ENCODE peak calls at places on chromosomes 12 and 14, in ten cellular contexts. One of them, this sample, is unnamed.

GRCh38 chr12:15757553-15758255 is 31.5 kb downstream of the EPS8 start:
- DNase-seq in glutamatergic neuron: no peak
- DNase-seq in neural progenitor cell: no peak
- DNase-seq in endothelial cell: no peak
- DNase-seq in choroid plexus epithelial cell: peak
- DNase-seq in activated B cell treated with CpG ODN at 0.5 μM for 24 hours: no peak
- DNase-seq in progenitor cell of endocrine pancreas: no peak
- DNase-seq in astrocyte of the spinal cord: peak
- DNase-seq in HFFc6: peak
- DNase-seq in BE2C: no peak
- DNase-seq in this sample: no peak

GRCh38 chr12:93116632-93117031 is 187.5 kb upstream of the EEA1 start:
- DNase-seq in endothelial cell: no peak
- DNase-seq in astrocyte of the spinal cord: no peak
- DNase-seq in glutamatergic neuron: no peak
- DNase-seq in HFFc6: no peak
- DNase-seq in neural progenitor cell: no peak
- DNase-seq in BE2C: no peak
- DNase-seq in progenitor cell of endocrine pancreas: no peak
- DNase-seq in activated B cell treated with CpG ODN at 0.5 μM for 24 hours: no peak
- DNase-seq in choroid plexus epithelial cell: peak
- DNase-seq in this sample: no peak

GRCh38 chr14:105346880-105347586 is 32.5 kb downstream of the PACS2 start:
- DNase-seq in progenitor cell of endocrine pancreas: no peak
- DNase-seq in glutamatergic neuron: no peak
- DNase-seq in endothelial cell: no peak
- DNase-seq in neural progenitor cell: no peak
- DNase-seq in astrocyte of the spinal cord: no peak
- DNase-seq in choroid plexus epithelial cell: no peak
- DNase-seq in activated B cell treated with CpG ODN at 0.5 μM for 24 hours: no peak
- DNase-seq in BE2C: peak
- DNase-seq in HFFc6: no peak
- DNase-seq in this sample: no peak

GRCh38 chr12:106387847-106388246 is 30.3 kb downstream of the POLR3B start:
- DNase-seq in progenitor cell of endocrine pancreas: no peak
- DNase-seq in choroid plexus epithelial cell: no peak
- DNase-seq in BE2C: no peak
- DNase-seq in neural progenitor cell: no peak
- DNase-seq in endothelial cell: no peak
- DNase-seq in astrocyte of the spinal cord: no peak
- DNase-seq in glutamatergic neuron: no peak
- DNase-seq in HFFc6: no peak
- DNase-seq in activated B cell treated with CpG ODN at 0.5 μM for 24 hours: no peak
- DNase-seq in this sample: no peak

GRCh38 chr12:96136720-96137378 is 57.3 kb upstream of the ELK3 start:
- DNase-seq in endothelial cell: no peak
- DNase-seq in HFFc6: no peak
- DNase-seq in glutamatergic neuron: no peak
- DNase-seq in neural progenitor cell: no peak
- DNase-seq in choroid plexus epithelial cell: no peak
- DNase-seq in BE2C: no peak
- DNase-seq in astrocyte of the spinal cord: peak
- DNase-seq in activated B cell treated with CpG ODN at 0.5 μM for 24 hours: no peak
- DNase-seq in progenitor cell of endocrine pancreas: no peak
- DNase-seq in this sample: no peak

GRCh38 chr12:39581592-39581991 is 38.0 kb downstream of the ABCD2 start:
- DNase-seq in glutamatergic neuron: no peak
- DNase-seq in HFFc6: no peak
- DNase-seq in neural progenitor cell: no peak
- DNase-seq in activated B cell treated with CpG ODN at 0.5 μM for 24 hours: no peak
- DNase-seq in astrocyte of the spinal cord: no peak
- DNase-seq in BE2C: no peak
- DNase-seq in endothelial cell: no peak
- DNase-seq in choroid plexus epithelial cell: peak
- DNase-seq in progenitor cell of endocrine pancreas: no peak
- DNase-seq in this sample: no peak

GRCh38 chr12:132525833-132526455 is 36.0 kb downstream of the FBRSL1 start:
- DNase-seq in progenitor cell of endocrine pancreas: no peak
- DNase-seq in choroid plexus epithelial cell: no peak
- DNase-seq in activated B cell treated with CpG ODN at 0.5 μM for 24 hours: no peak
- DNase-seq in endothelial cell: no peak
- DNase-seq in BE2C: no peak
- DNase-seq in neural progenitor cell: peak
- DNase-seq in astrocyte of the spinal cord: no peak
- DNase-seq in glutamatergic neuron: no peak
- DNase-seq in HFFc6: no peak
- DNase-seq in this sample: no peak

GRCh38 chr12:118334241-118334640 is 38.5 kb downstream of the TAOK3 start:
- DNase-seq in activated B cell treated with CpG ODN at 0.5 μM for 24 hours: no peak
- DNase-seq in glutamatergic neuron: no peak
- DNase-seq in neural progenitor cell: no peak
- DNase-seq in progenitor cell of endocrine pancreas: no peak
- DNase-seq in astrocyte of the spinal cord: no peak
- DNase-seq in HFFc6: no peak
- DNase-seq in BE2C: no peak
- DNase-seq in endothelial cell: no peak
- DNase-seq in choroid plexus epithelial cell: no peak
- DNase-seq in this sample: no peak

GRCh38 chr14:22386924-22387775 is 201.9 kb downstream of the DAD1 start:
- DNase-seq in BE2C: peak
- DNase-seq in activated B cell treated with CpG ODN at 0.5 μM for 24 hours: peak
- DNase-seq in choroid plexus epithelial cell: peak
- DNase-seq in neural progenitor cell: peak
- DNase-seq in HFFc6: peak
- DNase-seq in astrocyte of the spinal cord: peak
- DNase-seq in glutamatergic neuron: peak
- DNase-seq in endothelial cell: peak
- DNase-seq in progenitor cell of endocrine pancreas: peak
- DNase-seq in this sample: peak

GRCh38 chr12:56487448-56488040 is 417 bp downstream of the GLS2 start:
- DNase-seq in astrocyte of the spinal cord: no peak
- DNase-seq in progenitor cell of endocrine pancreas: peak
- DNase-seq in HFFc6: no peak
- DNase-seq in choroid plexus epithelial cell: peak
- DNase-seq in neural progenitor cell: peak
- DNase-seq in glutamatergic neuron: peak
- DNase-seq in endothelial cell: peak
- DNase-seq in BE2C: peak
- DNase-seq in activated B cell treated with CpG ODN at 0.5 μM for 24 hours: no peak
- DNase-seq in this sample: no peak

GRCh38 chr12:21989819-21990412 is 48.7 kb upstream of the ABCC9 start:
- DNase-seq in astrocyte of the spinal cord: peak
- DNase-seq in neural progenitor cell: no peak
- DNase-seq in glutamatergic neuron: no peak
- DNase-seq in endothelial cell: no peak
- DNase-seq in choroid plexus epithelial cell: peak
- DNase-seq in BE2C: no peak
- DNase-seq in activated B cell treated with CpG ODN at 0.5 μM for 24 hours: no peak
- DNase-seq in HFFc6: peak
- DNase-seq in progenitor cell of endocrine pancreas: no peak
- DNase-seq in this sample: no peak

DNA sequence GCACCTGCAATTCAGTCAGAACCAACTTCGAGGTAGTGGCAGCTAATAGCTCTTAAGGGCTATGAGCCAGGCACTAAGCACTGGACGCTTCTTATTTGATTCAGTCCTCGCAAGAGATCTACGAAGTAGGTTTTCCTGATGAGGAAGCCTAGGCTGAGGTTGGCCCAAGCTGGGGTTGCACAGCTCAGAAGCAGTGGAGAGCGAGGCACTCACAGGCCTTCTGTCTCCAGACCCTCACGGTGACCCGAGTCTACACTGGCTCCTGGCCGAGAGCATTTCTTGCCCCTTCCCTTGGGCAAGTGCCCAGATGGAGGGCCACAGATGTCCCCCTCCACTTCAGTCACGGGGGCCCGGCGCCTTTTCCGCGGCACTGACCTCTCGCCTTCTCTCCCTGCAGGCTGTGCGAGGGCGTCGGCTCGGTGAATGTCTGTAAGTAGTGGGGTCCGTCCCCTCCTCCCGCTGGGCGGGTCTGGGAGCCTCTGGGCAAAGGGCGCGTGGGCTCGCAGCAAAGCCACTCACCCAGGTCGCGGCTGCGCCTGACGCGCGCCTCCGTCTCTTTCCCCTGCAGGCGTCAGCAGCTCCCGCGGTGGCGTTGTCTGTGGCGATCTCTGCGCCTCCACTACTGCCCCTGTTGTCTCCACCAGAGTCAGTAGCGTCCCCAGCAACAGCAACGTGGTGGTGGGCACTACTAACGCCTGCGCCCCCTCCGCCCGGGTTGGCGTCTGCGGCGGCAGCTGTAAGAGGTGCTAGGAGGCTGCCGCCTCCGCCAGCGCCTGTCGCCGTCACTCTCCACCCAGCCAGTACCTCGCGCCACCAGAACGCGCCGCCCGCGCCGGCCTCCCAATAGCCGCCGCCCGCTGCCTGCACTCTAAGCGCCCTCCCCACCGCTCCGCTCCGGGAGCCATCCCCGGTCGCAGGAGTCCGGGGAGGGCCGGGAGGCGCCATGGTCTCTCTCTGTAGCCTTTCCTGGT is 13.1 kb downstream of the KRT83 start:
- DNase-seq in choroid plexus epithelial cell: peak
- DNase-seq in glutamatergic neuron: peak
- DNase-seq in astrocyte of the spinal cord: peak
- DNase-seq in BE2C: peak
- DNase-seq in neural progenitor cell: peak
- DNase-seq in progenitor cell of endocrine pancreas: peak
- DNase-seq in HFFc6: no peak
- DNase-seq in activated B cell treated with CpG ODN at 0.5 μM for 24 hours: no peak
- DNase-seq in endothelial cell: peak
- DNase-seq in this sample: no peak
- TF ChIP-seq CTCF in choroid plexus epithelial cell: no peak
- TF ChIP-seq CTCF in glutamatergic neuron: no peak
- TF ChIP-seq CTCF in astrocyte of the spinal cord: no peak
- TF ChIP-seq CTCF in BE2C: peak
- TF ChIP-seq CTCF in neural progenitor cell: peak
- TF ChIP-seq CTCF in progenitor cell of endocrine pancreas: peak
- TF ChIP-seq CTCF in HFFc6: peak
- TF ChIP-seq CTCF in activated B cell treated with CpG ODN at 0.5 μM for 24 hours: no peak
- TF ChIP-seq CTCF in endothelial cell: peak
- TF ChIP-seq CTCF in this sample: no peak

DNA sequence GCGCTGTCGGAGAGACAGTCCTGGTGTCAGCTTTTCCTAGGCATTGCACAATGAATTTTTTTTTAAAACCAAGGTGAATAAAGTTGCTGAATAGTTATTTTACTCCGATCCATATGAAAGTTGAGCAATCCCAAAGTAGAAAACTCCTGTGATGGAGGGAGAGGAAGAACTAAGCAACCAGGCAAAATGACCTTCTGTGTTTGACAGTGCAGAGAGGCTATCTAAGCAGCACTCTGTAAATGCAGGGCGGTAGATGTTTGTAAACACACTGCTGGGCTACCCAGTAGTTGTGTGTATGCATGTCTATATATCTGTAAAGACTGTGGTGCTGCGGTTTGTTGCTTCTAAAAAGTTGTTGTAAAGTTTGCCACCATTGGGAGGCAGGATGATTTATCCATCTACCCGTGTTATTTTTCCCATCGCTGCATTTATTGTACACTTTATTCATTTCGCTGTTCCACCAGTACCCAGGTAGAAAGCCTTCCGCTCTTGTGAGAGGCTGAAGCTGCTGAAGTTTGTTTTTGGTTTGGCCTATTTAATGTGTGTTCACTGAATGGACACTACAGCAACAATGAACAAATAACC is 1.3 kb downstream of the ETV6 start:
- DNase-seq in HFFc6: peak
- DNase-seq in activated B cell treated with CpG ODN at 0.5 μM for 24 hours: no peak
- DNase-seq in BE2C: no peak
- DNase-seq in neural progenitor cell: peak
- DNase-seq in choroid plexus epithelial cell: peak
- DNase-seq in endothelial cell: no peak
- DNase-seq in glutamatergic neuron: no peak
- DNase-seq in progenitor cell of endocrine pancreas: no peak
- DNase-seq in astrocyte of the spinal cord: peak
- DNase-seq in this sample: no peak
- TF ChIP-seq CTCF in HFFc6: peak
- TF ChIP-seq CTCF in activated B cell treated with CpG ODN at 0.5 μM for 24 hours: no peak
- TF ChIP-seq CTCF in BE2C: peak
- TF ChIP-seq CTCF in neural progenitor cell: no peak
- TF ChIP-seq CTCF in choroid plexus epithelial cell: peak
- TF ChIP-seq CTCF in endothelial cell: no peak
- TF ChIP-seq CTCF in glutamatergic neuron: no peak
- TF ChIP-seq CTCF in progenitor cell of endocrine pancreas: no peak
- TF ChIP-seq CTCF in astrocyte of the spinal cord: no peak
- TF ChIP-seq CTCF in this sample: no peak

DNA sequence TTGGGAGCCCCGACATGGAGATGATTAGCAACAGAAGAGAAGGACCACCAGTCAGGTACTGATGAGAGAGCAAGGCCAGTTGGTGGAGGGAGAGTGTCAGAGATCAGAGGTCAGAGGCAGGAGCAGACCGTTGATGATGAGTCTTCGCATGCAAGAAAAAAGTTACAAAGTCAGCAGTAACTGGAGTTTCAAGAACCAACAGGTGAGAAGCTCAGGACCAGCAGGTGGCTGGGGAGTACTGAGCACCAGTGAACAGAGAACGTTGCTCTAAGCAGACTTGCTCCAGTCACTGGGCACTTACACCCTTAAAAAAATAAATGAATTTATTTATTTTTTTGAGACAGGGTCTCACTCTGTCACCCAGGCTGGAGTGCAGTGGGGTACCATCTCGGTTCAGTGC is 44.5 kb upstream of the KCNA1 start:
- DNase-seq in progenitor cell of endocrine pancreas: no peak
- DNase-seq in neural progenitor cell: no peak
- DNase-seq in BE2C: no peak
- DNase-seq in astrocyte of the spinal cord: no peak
- DNase-seq in choroid plexus epithelial cell: no peak
- DNase-seq in glutamatergic neuron: no peak
- DNase-seq in HFFc6: no peak
- DNase-seq in activated B cell treated with CpG ODN at 0.5 μM for 24 hours: no peak
- DNase-seq in endothelial cell: no peak
- DNase-seq in this sample: no peak
- TF ChIP-seq CTCF in progenitor cell of endocrine pancreas: no peak
- TF ChIP-seq CTCF in neural progenitor cell: no peak
- TF ChIP-seq CTCF in BE2C: no peak
- TF ChIP-seq CTCF in astrocyte of the spinal cord: no peak
- TF ChIP-seq CTCF in choroid plexus epithelial cell: no peak
- TF ChIP-seq CTCF in glutamatergic neuron: no peak
- TF ChIP-seq CTCF in HFFc6: no peak
- TF ChIP-seq CTCF in activated B cell treated with CpG ODN at 0.5 μM for 24 hours: no peak
- TF ChIP-seq CTCF in endothelial cell: no peak
- TF ChIP-seq CTCF in this sample: no peak

DNA sequence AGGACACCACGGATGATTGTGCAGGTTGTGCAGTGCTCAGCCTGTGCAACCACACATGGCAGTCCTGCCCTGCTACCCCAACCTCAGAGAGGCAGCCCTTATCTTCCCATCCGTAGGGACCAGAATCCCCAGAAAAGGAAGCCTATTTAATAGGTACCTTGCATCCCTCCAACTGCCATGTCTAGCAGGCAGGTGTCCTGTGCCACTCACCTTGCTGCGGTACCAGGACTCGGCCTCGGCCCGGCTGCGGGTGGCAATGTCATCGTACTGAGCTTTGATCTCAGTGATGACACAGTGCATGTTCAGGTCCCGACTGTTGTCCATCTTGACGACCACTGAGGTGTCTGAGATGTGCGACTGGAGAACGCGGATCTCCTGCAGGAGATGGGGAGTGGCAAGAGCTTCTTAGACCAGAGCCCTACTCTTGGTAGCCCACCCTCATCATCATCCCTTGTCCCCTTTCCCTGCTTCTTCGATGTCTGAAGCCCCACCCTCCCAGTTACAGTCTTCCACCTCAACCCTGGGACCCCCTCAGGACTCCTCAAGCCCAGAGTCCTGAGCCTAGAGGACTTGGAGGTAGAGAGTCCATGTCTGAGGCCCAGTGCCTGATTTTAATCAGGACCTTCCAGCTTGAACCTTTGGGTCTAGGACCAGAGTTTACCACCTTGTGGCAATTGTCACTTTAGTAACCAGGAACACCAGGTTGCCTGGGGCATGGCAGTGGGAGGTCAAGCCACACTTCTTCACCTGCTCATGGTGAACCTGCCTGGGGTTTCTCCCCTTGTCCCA is 20.5 kb downstream of the KRT7 start:
- DNase-seq in choroid plexus epithelial cell: no peak
- DNase-seq in astrocyte of the spinal cord: no peak
- DNase-seq in activated B cell treated with CpG ODN at 0.5 μM for 24 hours: no peak
- DNase-seq in glutamatergic neuron: no peak
- DNase-seq in HFFc6: no peak
- DNase-seq in neural progenitor cell: no peak
- DNase-seq in BE2C: no peak
- DNase-seq in progenitor cell of endocrine pancreas: no peak
- DNase-seq in endothelial cell: no peak
- DNase-seq in this sample: peak
- TF ChIP-seq CTCF in choroid plexus epithelial cell: no peak
- TF ChIP-seq CTCF in astrocyte of the spinal cord: no peak
- TF ChIP-seq CTCF in activated B cell treated with CpG ODN at 0.5 μM for 24 hours: no peak
- TF ChIP-seq CTCF in glutamatergic neuron: no peak
- TF ChIP-seq CTCF in HFFc6: no peak
- TF ChIP-seq CTCF in neural progenitor cell: no peak
- TF ChIP-seq CTCF in BE2C: no peak
- TF ChIP-seq CTCF in progenitor cell of endocrine pancreas: no peak
- TF ChIP-seq CTCF in endothelial cell: no peak
- TF ChIP-seq CTCF in this sample: no peak

This sample was measured in omental fat pad.